ENCODE peak calls at places on chromosome 17, in nine cellular contexts. R is stomach; I is aorta; W is tibial artery; V is cardiac muscle cell; B is IMR-90; Q is heart right ventricle; D is BE2C; Z is CD4-positive, CD25-positive, alpha-beta regulatory T cell. M is an unnamed sample. For H3K27me3 and H3K36me3, the result is how much of the 10 kb centered on the place peaks cover.

GRCh38 chr17:31466096-31466495 is 74.6 kb downstream of the RAB11FIP4 start:
- DNase-seq in R (no peak), W (no peak), B (no peak), Q (no peak), D (peak), I (no peak), V (peak), Z (no peak), M (no peak)

GRCh38 chr17:81210466-81210865 is 12.3 kb downstream of the CEP131 start:
- DNase-seq in Q (no peak), V (no peak), B (no peak), Z (no peak), I (no peak), D (no peak), W (no peak), R (no peak), M (no peak)

GRCh38 chr17:66431080-66431795 is 128.8 kb downstream of the PRKCA start:
- DNase-seq in V (no peak), I (peak), D (no peak), Q (no peak), B (peak), R (no peak), W (no peak), Z (no peak), M (no peak)

GRCh38 chr17:70060415-70060814 is 14.6 kb upstream of the KCNJ16 start:
- DNase-seq in Z (no peak), Q (no peak), D (no peak), I (no peak), B (peak), W (no peak), V (no peak), R (peak), M (no peak)

GRCh38 chr17:17018612-17019429 is 23.4 kb upstream of the MPRIP start:
- DNase-seq in R (peak), W (no peak), I (no peak), Q (no peak), V (no peak), Z (no peak), D (no peak), B (no peak), M (no peak)

GRCh38 chr17:67578058-67578457 is 139.7 kb upstream of the NOL11 start:
- DNase-seq in Q (no peak), D (no peak), I (no peak), R (no peak), V (no peak), W (no peak), Z (no peak), B (no peak), M (peak)

GRCh38 chr17:82787081-82787848 is 35.4 kb downstream of the TBCD start:
- DNase-seq in Q (no peak), V (no peak), B (no peak), R (no peak), D (no peak), W (peak), Z (no peak), I (no peak), M (no peak)

GRCh38 chr17:65078441-65079160 is 22.1 kb upstream of the GNA13 start:
- DNase-seq in V (no peak), D (no peak), B (peak), W (no peak), R (peak), Q (no peak), I (no peak), Z (no peak), M (no peak)

GRCh38 chr17:57338257-57338919 is 82.1 kb downstream of the MSI2 start:
- DNase-seq in Q (no peak), I (no peak), B (no peak), W (no peak), R (no peak), Z (no peak), D (no peak), V (no peak), M (peak)

GRCh38 chr17:3213587-3213986 is 6.1 kb downstream of the OR1A1 start:
- DNase-seq in W (no peak), V (no peak), D (no peak), Z (no peak), B (no peak), R (no peak), Q (no peak), I (no peak), M (no peak)

GRCh38 chr17:81544281-81544974 is 7.7 kb downstream of the FAAP100 start:
- DNase-seq in I (no peak), Z (no peak), B (no peak), Q (no peak), V (no peak), D (no peak), R (no peak), W (no peak), M (no peak)

GRCh38 chr17:30483159-30483558 is 6.0 kb downstream of the GOSR1 start:
- DNase-seq in D (no peak), Z (no peak), B (no peak), R (no peak), I (no peak), W (no peak), Q (no peak), V (no peak), M (no peak)

GRCh38 chr17:45828171-45829133 is 16.2 kb upstream of the SPPL2C start:
- DNase-seq in R (no peak), I (no peak), D (no peak), V (no peak), W (no peak), Z (no peak), B (no peak), Q (no peak), M (no peak)

GRCh38 chr17:71434716-71435115 is 686.1 kb upstream of the SOX9 start:
- DNase-seq in Z (no peak), D (no peak), I (no peak), W (no peak), B (no peak), Q (no peak), V (no peak), R (no peak), M (no peak)

GRCh38 chr17:68533887-68534700 is 21.9 kb downstream of the PRKAR1A start:
- DNase-seq in Q (no peak), Z (no peak), V (no peak), I (no peak), R (no peak), W (no peak), D (no peak), B (peak), M (no peak)

GRCh38 chr17:66292351-66292750 is 10.1 kb upstream of the PRKCA start:
- DNase-seq in W (no peak), I (no peak), Q (no peak), D (no peak), R (no peak), V (no peak), Z (no peak), B (no peak), M (no peak)

GRCh38 chr17:65027305-65027704 is 29.2 kb downstream of the GNA13 start:
- DNase-seq in W (no peak), V (no peak), R (no peak), B (peak), D (peak), I (no peak), Z (peak), Q (no peak), M (peak)

GRCh38 chr17:82840431-82840831 is 609 bp upstream of the ZNF750 start:
- DNase-seq in V (no peak), D (no peak), Z (no peak), R (no peak), B (no peak), Q (no peak), W (no peak), I (no peak), M (peak)

DNA sequence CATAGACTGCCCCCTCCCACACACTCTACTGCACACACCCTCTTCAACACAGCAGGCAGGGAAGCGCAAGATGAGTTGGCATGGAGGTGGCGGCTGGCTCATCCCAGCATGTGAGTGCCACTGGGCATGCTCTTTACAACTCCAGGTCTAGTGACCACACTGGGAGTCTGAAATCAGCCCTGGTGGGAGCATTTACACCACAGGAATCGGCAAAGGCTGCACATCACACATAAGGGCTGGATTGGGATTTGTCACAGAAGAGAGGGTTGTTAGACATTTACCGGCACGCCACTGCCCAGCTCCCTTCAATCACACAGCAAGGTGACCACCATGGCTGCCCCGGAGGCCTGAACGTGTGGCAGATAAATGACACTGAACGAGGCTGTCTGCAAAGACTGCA is 49.4 kb downstream of the ENGASE start:
- DNase-seq in I (no peak), W (no peak), Q (no peak), Z (no peak), V (no peak), D (no peak), R (no peak), B (no peak), M (no peak)
- H3K27me3 ChIP-seq in I (under half), W (under half), Q (half or more), Z (under half), V (under half), D (half or more), R (under half), B (under half), M (under half)

GRCh38 chr17:44543905-44544523 is 13.3 kb upstream of the FZD2 start:
- DNase-seq in W (no peak), D (no peak), V (no peak), B (no peak), R (no peak), Q (no peak), Z (no peak), I (no peak), M (peak)
- H3K4me3 ChIP-seq in W (no peak), D (no peak), V (no peak), B (no peak), R (no peak), Q (no peak), Z (no peak), I (no peak), M (no peak)

DNA sequence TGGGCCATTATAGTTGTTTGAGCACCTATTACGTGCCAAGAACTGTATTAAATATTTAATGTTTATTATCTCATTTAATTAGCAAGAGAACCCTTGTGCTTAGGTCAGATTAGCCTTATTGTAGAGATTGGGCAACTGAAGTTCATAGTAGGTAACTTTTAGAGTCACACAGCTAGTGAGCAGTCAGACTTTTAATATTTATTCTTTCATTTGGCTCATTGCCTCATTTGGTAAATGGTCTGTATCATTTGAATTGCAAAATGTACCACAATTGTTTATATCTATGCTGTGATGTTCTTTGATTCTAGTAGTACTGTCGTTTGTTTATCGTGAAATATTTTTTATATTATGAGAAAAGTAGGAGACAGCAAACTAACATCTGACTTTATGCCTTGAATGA is 7.6 kb downstream of the CLTC start:
- DNase-seq in I (no peak), V (no peak), B (peak), W (no peak), D (no peak), Q (no peak), Z (no peak), R (no peak), M (no peak)
- H3K36me3 ChIP-seq in I (under half), V (under half), B (under half), W (under half), D (under half), Q (under half), Z (under half), R (under half), M (under half)

GRCh38 chr17:47254403-47254943 is 846 bp downstream of the ITGB3 start:
- DNase-seq in W (no peak), R (no peak), V (no peak), Q (no peak), B (no peak), D (no peak), Z (no peak), I (no peak), M (peak)
- H3K27me3 ChIP-seq in W (under half), R (under half), V (under half), Q (under half), B (under half), D (under half), Z (under half), I (under half), M (under half)

DNA sequence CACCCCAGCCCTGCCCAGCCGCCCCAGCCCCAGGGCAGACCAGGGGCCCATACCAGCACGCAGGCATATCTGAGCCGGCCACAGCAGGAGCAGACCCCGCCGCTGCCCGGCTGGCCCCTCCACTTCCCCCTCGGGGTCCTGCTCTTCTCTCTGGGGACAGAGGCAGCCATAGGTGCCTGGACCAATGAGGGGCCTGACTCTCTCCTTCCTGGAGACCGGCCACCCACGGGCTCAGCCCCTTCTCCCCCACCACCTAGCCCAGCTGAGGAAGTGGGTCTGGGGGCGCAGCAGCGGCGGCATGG is 3.8 kb downstream of the TMC6 start:
- DNase-seq in I (no peak), Q (no peak), Z (no peak), D (no peak), W (no peak), V (no peak), B (no peak), R (no peak), M (no peak)
- H3K4me3 ChIP-seq in I (no peak), Q (peak), Z (no peak), D (no peak), W (no peak), V (no peak), B (no peak), R (no peak), M (no peak)

GRCh38 chr17:74792586-74792985 is 16.4 kb upstream of the NAT9 start:
- DNase-seq in W (no peak), R (no peak), B (no peak), D (no peak), I (no peak), Q (no peak), V (no peak), Z (no peak), M (no peak)
- H3K36me3 ChIP-seq in W (half or more), R (under half), B (under half), D (under half), I (under half), Q (half or more), V (under half), Z (half or more), M (under half)

DNA sequence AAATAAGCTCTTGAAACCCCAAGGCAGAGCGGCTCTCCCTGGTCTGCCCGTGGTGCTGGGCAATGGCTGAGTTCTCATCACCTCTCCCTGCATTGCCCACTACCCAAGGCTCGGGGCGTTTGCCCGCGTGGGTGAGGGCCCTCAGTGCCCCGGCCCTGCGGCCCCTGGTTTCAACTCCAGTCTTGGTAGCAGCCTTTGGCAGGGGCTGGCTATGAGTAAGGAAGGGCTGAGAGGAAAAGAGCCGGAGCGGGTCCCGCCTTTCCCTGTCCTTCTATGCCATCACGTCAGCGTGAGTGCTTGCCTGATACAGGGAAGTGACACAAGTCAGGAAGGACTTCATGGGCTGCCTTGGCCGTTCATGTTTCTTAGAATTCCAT is 71.7 kb upstream of the CBX4 start:
- DNase-seq in I (no peak), B (no peak), R (no peak), D (no peak), Q (no peak), Z (no peak), W (no peak), V (no peak), M (peak)
- H3K27me3 ChIP-seq in I (under half), B (under half), R (under half), D (under half), Q (under half), Z (under half), W (under half), V (under half), M (under half)

DNA sequence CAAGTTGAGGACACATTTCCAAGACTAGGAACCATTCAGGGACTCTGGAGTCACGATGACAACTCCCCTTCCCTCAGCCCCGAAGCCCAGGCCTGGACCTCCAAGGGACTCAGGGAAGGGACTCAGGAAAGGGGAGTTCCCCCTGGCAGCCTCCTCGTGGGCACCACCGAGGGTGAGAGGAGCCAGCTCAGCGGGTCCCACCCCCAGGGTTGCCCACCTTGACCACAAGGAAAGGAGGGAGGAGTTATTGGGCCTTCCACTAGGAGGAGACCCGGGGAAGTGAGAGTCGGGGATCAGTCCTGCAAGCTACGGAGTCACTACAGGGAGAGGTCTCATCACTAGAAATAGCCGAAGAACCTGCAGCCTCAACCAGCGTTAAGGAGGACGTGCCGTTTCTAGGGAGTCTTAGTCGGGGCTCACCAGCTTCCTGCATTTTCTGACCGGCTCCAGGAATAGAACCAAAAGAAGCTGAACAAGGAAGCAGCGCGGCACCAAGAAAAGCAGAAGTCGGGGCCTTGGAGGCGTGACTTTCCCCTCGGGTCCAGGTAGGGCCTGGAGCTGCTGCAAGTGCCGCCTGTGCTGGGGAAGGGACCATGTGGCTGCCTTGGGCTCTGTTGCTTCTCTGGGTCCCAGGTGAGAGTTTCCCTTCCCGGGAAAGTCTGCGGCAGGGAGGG is at the start of gene CD300A:
- DNase-seq in Z (no peak), R (peak), B (no peak), Q (peak), W (no peak), I (peak), V (no peak), D (no peak), M (peak)
- H3K4me3 ChIP-seq in Z (peak), R (peak), B (no peak), Q (peak), W (peak), I (no peak), V (no peak), D (no peak), M (peak)

DNA sequence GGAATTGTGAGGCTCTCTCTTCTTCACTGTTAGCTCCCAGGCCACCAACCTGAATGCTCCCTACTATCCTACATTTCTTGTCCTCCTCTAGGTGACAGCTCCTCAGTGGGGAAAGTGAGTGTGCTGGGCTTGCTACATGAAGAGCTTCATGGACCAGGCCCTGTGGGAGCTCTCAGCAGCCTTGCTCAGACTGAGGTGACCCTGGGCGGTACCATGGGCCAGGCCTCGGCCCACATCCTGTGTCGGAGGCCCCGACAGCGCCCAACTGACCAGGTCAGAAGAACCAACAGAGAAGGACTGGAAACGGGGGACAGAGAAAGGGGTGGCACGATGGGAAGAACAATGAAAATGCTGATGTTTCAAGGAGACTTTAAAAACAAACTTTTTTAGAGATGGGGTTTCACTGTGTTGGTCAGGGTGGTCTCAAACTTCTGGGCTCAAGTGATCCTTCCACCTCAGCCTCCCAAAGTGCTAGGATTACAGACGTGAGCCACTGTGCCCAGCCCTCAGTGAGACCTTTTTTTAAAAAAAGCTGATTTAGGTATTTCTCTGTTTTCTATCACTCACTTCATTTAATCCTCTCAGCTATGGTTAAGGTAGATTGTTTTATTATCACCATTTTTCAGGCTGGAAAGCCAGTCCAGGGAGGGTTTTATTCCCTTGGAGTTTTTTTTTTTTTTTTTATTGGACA is 4.9 kb downstream of the ELP5 start:
- DNase-seq in Z (no peak), W (no peak), I (no peak), V (no peak), Q (no peak), B (no peak), D (no peak), R (no peak), M (no peak)
- H3K36me3 ChIP-seq in Z (under half), W (half or more), I (under half), V (under half), Q (half or more), B (under half), D (under half), R (under half), M (under half)

M was measured in H7.